ENCODE peak calls at places on chromosome 14, in six cellular contexts. Z is GM12878, F is mammary epithelial cell, U is GM23338, Y is hepatocyte, N is GM23248. K is an unnamed sample.

GRCh38 chr14:33676135-33676566 is 274.7 kb downstream of the EGLN3 start:
- DNase-seq in Z (no peak), F (peak), Y (peak), N (peak), U (peak), K (no peak)

GRCh38 chr14:23101986-23102625 is 2.7 kb downstream of the CIROP start:
- DNase-seq in U (no peak), Y (no peak), N (no peak), Z (no peak), F (no peak), K (no peak)

GRCh38 chr14:52895000-52895399 is 55.9 kb downstream of the FERMT2 start:
- DNase-seq in U (no peak), Y (no peak), Z (no peak), F (no peak), N (no peak), K (no peak)

GRCh38 chr14:22178330-22178981 is 410.6 kb downstream of the DAD1 start:
- DNase-seq in N (no peak), Y (no peak), U (no peak), Z (no peak), F (no peak), K (no peak)

GRCh38 chr14:56129092-56129491 is 10.9 kb downstream of the PELI2 start:
- DNase-seq in Y (no peak), U (peak), F (no peak), N (no peak), Z (no peak), K (no peak)

GRCh38 chr14:32047791-32048190 is 29.3 kb upstream of the ARHGAP5 start:
- DNase-seq in N (peak), Y (no peak), U (no peak), F (peak), Z (no peak), K (no peak)

GRCh38 chr14:61668267-61668666 is 27.0 kb upstream of the HIF1A start:
- DNase-seq in N (no peak), U (no peak), Y (no peak), Z (no peak), F (peak), K (no peak)

GRCh38 chr14:92740440-92740839 is 8.0 kb downstream of the LGMN start:
- DNase-seq in Z (no peak), Y (no peak), F (no peak), U (no peak), N (no peak), K (no peak)

GRCh38 chr14:74792249-74793039 is 29.3 kb downstream of the YLPM1 start:
- DNase-seq in Y (no peak), N (peak), F (no peak), Z (no peak), U (peak), K (no peak)

GRCh38 chr14:89973234-89973823 is 17.6 kb downstream of the TDP1 start:
- DNase-seq in U (peak), F (peak), Z (peak), N (peak), Y (peak), K (peak)

GRCh38 chr14:102088012-102088792 is 1.4 kb upstream of the HSP90AA1 start:
- DNase-seq in Y (peak), U (peak), N (peak), F (peak), Z (peak), K (no peak)

GRCh38 chr14:69270795-69271708 is 11.1 kb downstream of the GALNT16 start:
- DNase-seq in Y (no peak), N (no peak), F (no peak), U (no peak), Z (no peak), K (no peak)

GRCh38 chr14:95062946-95063345 is 94.4 kb downstream of the DICER1 start:
- DNase-seq in Z (no peak), F (no peak), Y (no peak), U (no peak), N (no peak), K (no peak)

GRCh38 chr14:102330806-102331205 is 11.3 kb downstream of the ZNF839 start:
- DNase-seq in N (no peak), U (no peak), Y (no peak), F (no peak), Z (no peak), K (no peak)

GRCh38 chr14:90500665-90501370 is 104.0 kb downstream of the CALM1 start:
- DNase-seq in U (no peak), Z (no peak), F (no peak), N (no peak), Y (no peak), K (no peak)

GRCh38 chr14:36662543-36663403 is 1.1 kb downstream of the PAX9 start:
- DNase-seq in N (peak), Y (no peak), Z (no peak), F (no peak), U (peak), K (no peak)
- TF ChIP-seq EZH2 in N (peak), Y (peak), Z (no peak), F (no peak), U (peak), K (no peak)

GRCh38 chr14:93891756-93892504 is 35.2 kb upstream of the FAM181A start:
- DNase-seq in F (no peak), Z (no peak), Y (no peak), N (no peak), U (no peak), K (no peak)
- TF ChIP-seq EZH2 in F (no peak), Z (no peak), Y (no peak), N (no peak), U (no peak), K (no peak)

DNA sequence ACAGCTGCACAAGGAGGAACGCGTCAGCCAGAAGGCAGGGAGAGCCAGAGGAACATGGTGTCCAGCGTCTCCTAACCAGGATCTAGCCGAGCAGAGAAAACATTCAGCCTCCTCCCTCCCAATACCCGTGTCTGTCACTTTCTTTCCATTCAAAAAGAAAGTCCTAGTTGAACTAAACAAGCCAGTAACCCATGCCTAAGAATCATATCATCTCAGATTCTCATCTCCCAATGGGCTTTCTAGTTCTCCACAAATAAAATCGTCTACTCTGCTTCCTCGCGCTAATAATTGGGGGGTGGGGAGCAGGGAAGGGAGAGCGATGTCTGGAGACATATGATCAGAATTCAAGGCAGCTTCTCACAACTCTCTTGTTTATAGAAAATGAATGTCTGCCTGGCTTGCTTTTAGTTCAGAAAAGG is 7.4 kb downstream of the NKX2-1 start:
- DNase-seq in F (no peak), Z (no peak), N (no peak), U (no peak), Y (no peak), K (no peak)
- TF ChIP-seq EZH2 in F (peak), Z (no peak), N (peak), U (peak), Y (no peak), K (no peak)

GRCh38 chr14:100726812-100727564 is at the start of gene DLK1:
- DNase-seq in Y (peak), Z (no peak), N (no peak), F (no peak), U (peak), K (no peak)
- TF ChIP-seq EZH2 in Y (peak), Z (no peak), N (peak), F (no peak), U (peak), K (peak)

DNA sequence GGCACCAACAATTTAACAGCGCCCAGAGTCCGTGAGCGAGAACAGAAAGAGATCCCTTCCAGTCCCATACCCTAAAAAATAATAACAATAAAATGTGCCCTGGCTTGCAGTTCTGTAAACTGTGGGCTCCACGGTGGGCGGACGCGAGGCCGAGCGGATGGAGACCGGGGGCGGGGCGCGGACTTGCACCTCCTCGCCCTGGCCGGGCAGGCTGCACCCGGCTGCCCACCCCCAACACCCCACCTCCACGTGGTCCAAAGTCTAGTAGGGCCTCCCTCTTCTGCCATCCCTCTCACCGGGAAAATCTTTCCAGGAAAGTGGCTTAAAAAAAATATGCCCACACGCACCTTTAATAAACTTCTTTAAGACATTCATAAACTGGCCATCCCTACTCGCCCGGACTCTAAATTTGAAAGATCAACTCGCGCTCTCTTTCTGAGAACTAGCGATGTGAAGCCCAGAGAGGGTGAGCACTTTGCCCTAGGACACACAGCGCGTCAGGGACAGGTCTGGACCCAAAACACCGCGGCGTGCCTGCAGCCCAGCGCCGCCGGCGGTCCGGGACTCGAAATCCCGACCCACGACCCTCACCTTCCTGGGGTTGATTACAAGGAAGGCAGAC is 1.8 kb upstream of the BCL11B start:
- DNase-seq in U (peak), Z (no peak), Y (peak), N (peak), F (peak), K (no peak)
- TF ChIP-seq EZH2 in U (no peak), Z (no peak), Y (no peak), N (no peak), F (no peak), K (no peak)

GRCh38 chr14:104135904-104136471 is 2.4 kb upstream of the KIF26A start:
- DNase-seq in Y (no peak), N (no peak), U (no peak), Z (no peak), F (no peak), K (no peak)

GRCh38 chr14:104138098-104138890 is at the start of gene KIF26A:
- DNase-seq in Z (no peak), F (no peak), Y (peak), U (peak), N (no peak), K (no peak)

GRCh38 chr14:104135121-104135903 is 3.1 kb upstream of the KIF26A start:
- DNase-seq in N (peak), Y (peak), F (no peak), Z (no peak), U (peak), K (no peak)

GRCh38 chr14:104137297-104138097 is 890 bp upstream of the KIF26A start:
- DNase-seq in N (peak), Z (no peak), U (peak), Y (peak), F (no peak), K (no peak)

DNA sequence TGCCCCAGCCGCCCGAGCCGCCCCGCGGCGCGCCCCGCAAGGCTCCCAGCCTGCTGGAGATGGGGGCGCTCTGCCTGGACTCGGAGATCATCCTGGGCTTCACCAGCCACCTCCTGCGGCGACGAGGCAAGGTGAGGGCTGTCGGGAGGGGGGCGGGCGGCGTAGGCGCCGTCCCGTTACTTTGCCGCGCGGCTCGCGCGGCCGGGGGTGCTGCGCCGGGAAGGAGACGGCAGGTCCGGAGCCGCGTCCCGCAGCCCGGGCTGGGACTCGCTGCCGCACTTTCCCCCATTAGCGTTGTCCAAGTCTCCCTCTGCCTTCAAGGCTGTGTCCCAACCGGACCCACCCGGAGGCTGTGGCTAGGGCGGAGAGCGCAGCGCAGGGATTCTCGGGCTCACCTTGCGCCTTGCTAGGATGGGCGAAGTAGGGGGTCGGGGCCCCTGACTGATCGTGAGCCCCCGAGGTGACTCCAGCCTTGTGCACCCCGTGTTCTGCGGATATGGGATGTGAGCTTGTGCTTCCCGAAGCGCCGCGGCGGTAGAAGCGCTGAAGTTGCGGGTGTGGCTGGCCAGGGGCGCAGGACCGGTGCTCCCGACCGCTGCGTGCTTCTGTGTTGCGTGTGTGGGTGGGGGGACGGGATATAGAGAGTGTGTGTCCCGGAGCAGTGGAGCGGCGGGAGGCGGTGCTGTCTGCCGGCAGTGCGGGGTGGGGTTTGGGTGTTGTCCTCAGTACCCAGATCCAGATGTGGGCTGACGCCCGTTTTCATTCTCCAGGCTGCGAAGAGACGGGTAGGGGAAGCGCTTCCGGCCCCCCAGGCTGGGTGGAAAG is 1.7 kb upstream of the KIF26A start:
- DNase-seq in U (no peak), Y (no peak), F (no peak), Z (no peak), N (no peak), K (no peak)
- TF ChIP-seq EZH2 in U (peak), Y (peak), F (peak), Z (no peak), N (peak), K (peak)

GRCh38 chr14:104843006-104843405 is 22.1 kb upstream of the CEP170B start:
- DNase-seq in F (no peak), Y (no peak), N (no peak), U (no peak), Z (no peak), K (no peak)
- TF ChIP-seq EZH2 in F (no peak), Y (no peak), N (no peak), U (no peak), Z (no peak), K (no peak)

GRCh38 chr14:73238941-73239340 is 1.6 kb downstream of the PAPLN start:
- DNase-seq in U (no peak), Z (no peak), F (no peak), N (no peak), Y (no peak), K (no peak)

GRCh38 chr14:73240816-73241480 is 3.6 kb downstream of the PAPLN start:
- DNase-seq in U (no peak), Y (no peak), N (no peak), Z (no peak), F (no peak), K (no peak)

GRCh38 chr14:73237786-73238261 is 518 bp downstream of the PAPLN start:
- DNase-seq in Y (peak), F (no peak), N (peak), U (peak), Z (no peak), K (no peak)

GRCh38 chr14:73238262-73238852 is 1.1 kb downstream of the PAPLN start:
- DNase-seq in U (no peak), F (peak), Y (peak), Z (no peak), N (peak), K (no peak)

DNA sequence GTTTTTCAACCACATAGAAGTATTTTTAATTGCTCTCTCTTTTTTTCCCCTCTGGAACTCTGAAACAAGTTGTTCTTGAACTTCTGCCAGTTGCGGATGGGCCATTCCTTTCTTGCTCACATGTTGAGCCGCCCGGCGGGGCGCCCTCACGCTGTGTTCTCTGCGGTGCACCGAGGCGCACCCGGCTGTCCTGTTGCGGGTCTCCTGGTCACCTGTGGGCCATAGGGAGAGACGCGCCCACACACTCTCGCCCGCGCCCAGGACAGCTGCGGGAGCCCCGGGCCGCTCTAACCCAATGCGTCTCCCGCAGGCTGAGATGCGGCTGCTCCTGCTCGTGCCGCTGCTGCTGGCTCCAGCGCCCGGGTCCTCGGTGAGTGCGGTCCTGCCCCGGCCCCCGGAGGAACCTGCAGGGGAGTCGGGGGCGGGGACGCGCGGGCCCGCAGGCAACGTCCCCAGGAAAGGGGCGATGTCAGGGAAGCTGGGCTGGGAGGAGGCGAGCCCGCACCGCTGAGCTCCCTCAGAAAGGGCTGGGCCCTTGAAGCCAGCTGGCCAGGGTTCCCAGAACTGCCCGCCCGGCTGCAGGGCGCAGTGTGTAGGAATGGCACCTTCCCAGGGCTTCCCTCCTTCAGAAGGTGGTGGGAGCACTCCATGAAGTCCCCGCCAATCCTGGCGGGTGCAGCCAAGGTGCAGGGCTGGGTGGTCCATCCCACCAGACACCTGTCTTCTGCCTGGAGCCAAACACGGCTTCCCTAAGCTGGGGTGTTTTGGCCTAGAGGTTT is 2.3 kb downstream of the PAPLN start:
- DNase-seq in Z (no peak), F (peak), U (peak), Y (peak), N (peak), K (no peak)
- TF ChIP-seq EZH2 in Z (no peak), F (peak), U (no peak), Y (peak), N (no peak), K (no peak)

DNA sequence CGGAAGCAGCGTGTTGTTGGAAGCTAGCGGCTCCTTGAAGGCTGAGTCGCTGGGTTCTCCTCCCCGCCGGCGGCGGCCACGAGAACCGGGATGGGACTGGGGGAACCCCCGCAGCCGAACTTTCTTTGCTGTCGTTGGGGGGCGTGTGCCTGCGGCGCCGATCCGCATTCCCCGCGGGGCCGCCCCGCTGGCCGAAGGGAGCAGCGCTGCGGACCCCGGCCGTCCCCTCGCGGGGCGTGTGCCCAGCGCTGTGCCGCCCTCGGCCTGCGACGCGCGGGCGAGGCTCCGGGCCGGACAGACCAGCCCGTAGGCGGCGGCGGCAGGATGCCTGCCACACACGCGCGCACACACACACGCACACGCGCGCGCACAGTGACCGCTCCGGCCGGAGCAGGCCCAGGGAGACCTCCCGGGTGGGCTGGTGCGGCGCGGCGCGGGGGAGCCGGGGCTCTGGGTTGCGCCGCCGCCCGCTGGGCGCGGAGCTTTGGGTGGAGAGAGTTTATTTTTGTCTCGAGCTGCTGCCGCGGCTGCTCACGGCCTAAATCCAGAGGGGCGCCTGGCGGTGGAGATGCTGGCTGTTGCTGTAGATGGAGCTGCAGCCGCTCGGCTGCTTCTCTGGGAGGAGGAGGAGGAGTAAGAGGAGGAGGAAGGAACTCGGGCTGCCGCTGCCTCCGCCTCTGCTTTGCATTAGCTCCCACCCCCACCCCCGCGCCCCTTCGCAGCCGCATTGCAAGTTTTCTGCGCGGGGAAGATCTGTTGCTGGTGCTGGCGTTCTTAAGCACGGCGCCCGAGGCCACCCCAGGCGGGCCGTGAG is at the start of gene SAMD4A:
- DNase-seq in N (peak), Y (peak), Z (no peak), F (peak), U (peak), K (no peak)
- TF ChIP-seq EZH2 in N (no peak), Y (no peak), Z (no peak), F (no peak), U (no peak), K (no peak)